ENCODE peak calls at places on chromosomes 2 and 18, in nine cellular contexts. A is heart left ventricle; H is stomach; R is mesothelial cell of epicardium; Q is esophagus squamous epithelium; X is CD8-positive, alpha-beta T cell; B is thoracic aorta; D is mucosa of descending colon; M is OCI-LY7. O is an unnamed sample.

GRCh38 chr18:69954719-69955118 is 7.0 kb upstream of the CD226 start:
- DNase-seq in A (no peak), H (no peak), R (no peak), Q (no peak), X (no peak), B (no peak), D (no peak), M (no peak), O (no peak)

GRCh38 chr2:23721454-23721826 is 205.5 kb downstream of the ATAD2B start:
- DNase-seq in A (no peak), H (no peak), R (no peak), Q (no peak), X (no peak), B (no peak), D (no peak), M (no peak), O (no peak)

GRCh38 chr2:74597456-74597855 is 42.9 kb downstream of the DOK1 start:
- DNase-seq in A (no peak), H (no peak), R (no peak), Q (no peak), X (no peak), B (no peak), D (no peak), M (no peak), O (no peak)

GRCh38 chr18:44599409-44599808 is 81.3 kb upstream of the SETBP1 start:
- DNase-seq in A (peak; percentile 29), H (no peak), R (no peak), Q (no peak), X (no peak), B (no peak), D (no peak), M (no peak), O (no peak)

GRCh38 chr2:44753552-44754285 is 187.8 kb upstream of the SIX3 start:
- DNase-seq in A (no peak), H (no peak), R (no peak), Q (no peak), X (no peak), B (no peak), D (no peak), M (no peak), O (no peak)

GRCh38 chr2:240888890-240889573 is 6.9 kb downstream of the MAB21L4 start:
- DNase-seq in A (no peak), H (no peak), R (no peak), Q (no peak), X (no peak), B (no peak), D (no peak), M (no peak), O (no peak)

GRCh38 chr18:56199580-56200320 is 438.6 kb downstream of the TXNL1 start:
- DNase-seq in A (no peak), H (no peak), R (no peak), Q (no peak), X (no peak), B (no peak), D (no peak), M (no peak), O (no peak)

GRCh38 chr2:235155163-235155562 is 203.3 kb downstream of the SH3BP4 start:
- DNase-seq in A (no peak), H (no peak), R (no peak), Q (no peak), X (no peak), B (no peak), D (no peak), M (no peak), O (no peak)

GRCh38 chr2:20634430-20635095 is 16.3 kb downstream of the HS1BP3 start:
- DNase-seq in A (peak; percentile 45), H (no peak), R (no peak), Q (no peak), X (no peak), B (no peak), D (peak; percentile 51), M (no peak), O (no peak)

GRCh38 chr18:24725644-24726043 is 265.2 kb downstream of the HRH4 start:
- DNase-seq in A (no peak), H (no peak), R (no peak), Q (no peak), X (no peak), B (no peak), D (no peak), M (no peak), O (no peak)

GRCh38 chr2:109216332-109216731 is 87.3 kb downstream of the SH3RF3 start:
- DNase-seq in A (no peak), H (no peak), R (no peak), Q (no peak), X (peak; percentile 47), B (no peak), D (peak; percentile 53), M (no peak), O (no peak)

GRCh38 chr2:225893151-225893550 is 493.6 kb downstream of the NYAP2 start:
- DNase-seq in A (no peak), H (no peak), R (no peak), Q (no peak), X (no peak), B (no peak), D (no peak), M (no peak), O (no peak)

GRCh38 chr18:55588001-55588875 is at the start of gene TCF4:
- DNase-seq in A (peak; percentile 52), H (peak; percentile 28), R (peak; percentile 38), Q (no peak), X (no peak), B (no peak), D (peak; percentile 35), M (peak; percentile 55), O (peak; percentile 91)

GRCh38 chr2:23589739-23590138 is 204.8 kb downstream of the KLHL29 start:
- DNase-seq in A (peak; percentile 56), H (no peak), R (no peak), Q (no peak), X (no peak), B (no peak), D (no peak), M (no peak), O (no peak)

GRCh38 chr2:65053199-65053598 is 3.0 kb upstream of the CEP68 start:
- DNase-seq in A (no peak), H (no peak), R (no peak), Q (no peak), X (peak; percentile 64), B (no peak), D (no peak), M (peak; percentile 79), O (no peak)

DNA sequence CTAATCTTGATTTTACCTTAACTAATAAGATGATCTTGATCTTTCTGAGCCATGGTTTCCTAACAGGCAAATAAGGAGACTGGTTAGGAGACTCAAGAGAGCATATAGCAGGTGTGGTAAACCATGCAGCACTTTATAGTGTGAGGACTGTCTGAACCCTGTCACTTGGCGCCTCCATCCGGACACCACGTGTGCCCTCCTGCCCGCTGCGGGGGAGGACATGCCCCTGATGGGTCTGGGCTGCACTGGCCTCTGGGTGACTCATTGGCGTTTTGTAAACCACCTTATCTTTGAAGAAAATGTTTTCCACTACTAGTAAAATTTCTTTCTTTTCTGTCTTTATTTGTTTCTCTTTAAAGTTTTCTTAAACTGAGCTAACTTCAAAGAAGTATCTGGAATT is 131.1 kb downstream of the FMNL2 start:
- DNase-seq in A (no peak), H (no peak), R (no peak), Q (no peak), X (no peak), B (no peak), D (no peak), M (no peak), O (no peak)
- TF ChIP-seq CTCF in A (no peak), H (no peak), R (no peak), Q (no peak), X (no peak), B (no peak), D (no peak), M (no peak), O (no peak)

DNA sequence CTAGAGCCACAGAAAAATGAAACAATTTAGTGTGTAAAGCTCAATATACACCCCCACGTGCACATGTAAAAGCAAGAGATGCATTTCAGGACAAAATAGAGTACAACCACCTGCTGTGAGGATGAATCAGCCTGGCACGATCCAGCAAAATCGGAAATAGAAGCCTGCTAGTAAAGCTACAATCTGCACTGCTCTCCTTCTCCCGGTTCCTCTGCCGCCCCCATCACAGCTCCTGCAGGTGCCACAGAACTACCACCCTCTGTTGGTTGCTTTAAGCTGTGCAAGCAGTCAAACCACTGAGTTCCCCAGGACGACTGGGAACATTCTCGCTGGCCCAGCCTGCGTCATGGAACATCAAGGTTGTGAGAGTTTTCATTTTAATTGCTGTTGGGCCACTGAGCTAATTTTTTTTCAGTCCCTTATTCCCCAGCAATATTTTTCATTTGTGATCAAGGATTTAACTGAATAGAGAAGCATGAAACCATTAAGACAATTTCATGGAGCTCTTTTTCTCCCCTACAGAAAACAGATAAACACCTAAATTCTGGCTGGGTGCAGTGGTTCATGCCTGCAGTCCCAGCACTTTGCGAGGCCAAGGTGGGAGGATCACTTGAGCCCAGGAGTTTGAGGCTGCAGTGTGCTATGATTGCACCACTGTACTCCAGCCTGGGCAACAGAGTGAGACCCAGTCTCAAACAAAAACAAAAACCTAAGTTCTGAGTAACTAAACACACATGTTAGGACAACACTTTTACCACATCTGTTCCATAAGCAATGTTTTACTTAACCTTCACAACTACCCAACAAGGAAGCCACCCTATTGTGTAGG is 47.6 kb upstream of the MAPRE3 start:
- DNase-seq in A (peak; percentile 62), H (peak; percentile 40), R (no peak), Q (no peak), X (peak; percentile 55), B (no peak), D (no peak), M (peak; percentile 61), O (peak; percentile 32)
- TF ChIP-seq CTCF in A (peak; percentile 61), H (no peak), R (no peak), Q (peak; percentile 25), X (peak; percentile 68), B (peak; percentile 48), D (no peak), M (peak; percentile 82), O (peak; percentile 33)

DNA sequence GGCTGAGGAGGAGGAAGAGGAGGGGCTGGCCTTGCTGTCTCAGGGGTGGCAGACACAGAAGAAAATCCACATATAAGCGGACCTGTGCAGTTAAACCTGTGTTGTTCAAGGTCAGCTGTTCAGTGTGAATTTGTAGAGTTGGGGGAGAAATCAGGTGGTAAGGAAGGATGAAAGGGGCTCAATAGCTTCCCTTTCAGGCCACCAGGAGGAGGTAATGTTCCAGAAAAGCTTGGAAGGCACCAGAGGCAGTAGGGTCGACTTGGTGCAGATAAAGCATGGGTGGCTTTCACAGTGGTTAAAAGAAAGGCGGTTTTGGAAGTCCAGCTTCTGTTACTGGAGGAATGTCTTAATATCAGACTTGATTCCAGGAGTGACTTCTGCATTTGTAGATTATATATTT is 167.4 kb downstream of the THSD7B start:
- DNase-seq in A (no peak), H (no peak), R (no peak), Q (no peak), X (no peak), B (no peak), D (no peak), M (peak; percentile 13), O (no peak)
- TF ChIP-seq CTCF in A (peak; percentile 29), H (no peak), R (peak; percentile 48), Q (peak; percentile 15), X (no peak), B (no peak), D (no peak), M (peak; percentile 62), O (peak; percentile 31)

DNA sequence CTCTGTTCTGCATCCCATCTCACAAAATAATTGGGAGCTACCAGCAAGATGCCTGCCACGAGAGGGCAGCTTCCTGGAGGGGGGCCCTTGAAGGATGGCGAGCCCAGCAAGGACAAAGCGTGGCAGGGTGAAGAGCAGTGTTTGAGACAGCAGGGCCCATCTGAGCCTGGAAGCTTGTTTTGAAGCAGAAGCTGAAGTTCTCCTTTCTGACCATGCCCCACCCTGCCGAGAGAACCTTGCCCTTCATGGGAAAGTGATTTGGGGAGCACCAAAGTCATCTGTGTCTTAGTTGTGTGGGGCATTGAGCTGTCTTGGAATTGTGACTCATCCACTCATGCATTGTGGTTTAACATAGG is 216.3 kb downstream of the BCL11A start:
- DNase-seq in A (peak; percentile 62), H (no peak), R (no peak), Q (no peak), X (peak; percentile 25), B (no peak), D (no peak), M (peak; percentile 54), O (no peak)
- TF ChIP-seq CTCF in A (peak; percentile 22), H (no peak), R (no peak), Q (no peak), X (no peak), B (no peak), D (no peak), M (peak; percentile 51), O (no peak)